ENCODE peak calls at places on chromosomes 6 and 20, in four cellular contexts. F is vagina, R is H9, S is glutamatergic neuron. X is an unnamed sample.

GRCh38 chr20:6848992-6849391 is 81.5 kb downstream of the BMP2 start:
- DNase-seq in R (no peak), S (no peak), F (no peak), X (no peak)

GRCh38 chr6:64415936-64416335 is 780.3 kb downstream of the PHF3 start:
- DNase-seq in S (no peak), R (no peak), F (no peak), X (no peak)

GRCh38 chr6:15501806-15502450 is 160.9 kb downstream of the DTNBP1 start:
- DNase-seq in S (no peak), F (no peak), R (no peak), X (no peak)

GRCh38 chr6:42509765-42510164 is 54.1 kb upstream of the UBR2 start:
- DNase-seq in S (no peak), R (no peak), F (no peak), X (no peak)

GRCh38 chr20:20237093-20237959 is 130.6 kb upstream of the INSM1 start:
- DNase-seq in F (no peak), S (peak; percentile 60), R (peak; percentile 43), X (peak; percentile 54)

GRCh38 chr6:154995241-154996162 is at the start of gene TIAM2:
- DNase-seq in F (no peak), S (peak; percentile 76), R (peak; percentile 79), X (peak; percentile 72)

GRCh38 chr6:46323312-46323965 is 152.7 kb upstream of the ENPP5 start:
- DNase-seq in F (no peak), S (no peak), R (no peak), X (no peak)

GRCh38 chr6:112311950-112312547 is 35.1 kb upstream of the RFPL4B start:
- DNase-seq in R (no peak), S (no peak), F (no peak), X (no peak)

GRCh38 chr6:133100870-133101269 is 140.3 kb upstream of the EYA4 start:
- DNase-seq in S (no peak), F (no peak), R (no peak), X (no peak)

GRCh38 chr6:5094327-5094726 is 9.2 kb downstream of the PPP1R3G start:
- DNase-seq in S (no peak), R (no peak), F (no peak), X (no peak)

GRCh38 chr6:77292564-77293546 is 170.4 kb downstream of the HTR1B start:
- DNase-seq in F (no peak), S (no peak), R (no peak), X (no peak)

GRCh38 chr6:2081155-2082138 is 164.0 kb downstream of the GMDS start:
- DNase-seq in F (no peak), S (no peak), R (no peak), X (no peak)

GRCh38 chr20:19009071-19009688 is 195.6 kb downstream of the SCP2D1 start:
- DNase-seq in S (no peak), F (no peak), R (no peak), X (no peak)

GRCh38 chr6:128173290-128173689 is 272.4 kb upstream of the THEMIS start:
- DNase-seq in S (no peak), R (no peak), F (no peak), X (no peak)

GRCh38 chr20:52150440-52151258 is 40.9 kb downstream of the ZFP64 start:
- DNase-seq in F (no peak), S (no peak), R (no peak), X (peak; percentile 29)

GRCh38 chr6:32249262-32249661 is 25.4 kb upstream of the NOTCH4 start:
- DNase-seq in S (no peak), F (no peak), R (no peak), X (no peak)

GRCh38 chr6:107862383-107862782 is 38.3 kb upstream of the SCML4 start:
- DNase-seq in F (no peak), R (no peak), S (no peak), X (no peak)

GRCh38 chr6:10386260-10386659 is 28.6 kb downstream of the TFAP2A start:
- DNase-seq in F (no peak), R (no peak), S (no peak), X (no peak)

GRCh38 chr6:42380208-42380979 is 71.3 kb downstream of the TRERF1 start:
- DNase-seq in S (no peak), F (no peak), R (no peak), X (no peak)

GRCh38 chr20:25547063-25547462 is 38.3 kb downstream of the NINL start:
- DNase-seq in F (no peak), R (no peak), S (no peak), X (no peak)

GRCh38 chr6:6913346-6913745 is 194.4 kb upstream of the RREB1 start:
- DNase-seq in S (no peak), F (no peak), R (no peak), X (no peak)

GRCh38 chr6:34346175-34347119 is 46.0 kb downstream of the NUDT3 start:
- DNase-seq in F (no peak), R (no peak), S (no peak), X (no peak)

GRCh38 chr6:98014791-98015201 is 731.8 kb upstream of the MMS22L start:
- DNase-seq in F (no peak), S (no peak), R (no peak), X (no peak)

GRCh38 chr6:41155132-41155805 is 1.1 kb upstream of the TREML1 start:
- DNase-seq in S (no peak), R (no peak), F (no peak), X (no peak)

GRCh38 chr20:8431538-8432434 is 299.7 kb downstream of the PLCB1 start:
- DNase-seq in F (no peak), S (no peak), R (peak; percentile 38), X (no peak)

GRCh38 chr6:84645563-84646266 is 118.7 kb downstream of the TBX18 start:
- DNase-seq in R (no peak), F (no peak), S (no peak), X (no peak)

GRCh38 chr6:44935693-44936300 is 392.3 kb upstream of the RUNX2 start:
- DNase-seq in R (no peak), F (no peak), S (no peak), X (no peak)

GRCh38 chr6:83867527-83868161 is 8.2 kb downstream of the CYB5R4 start:
- DNase-seq in R (no peak), F (no peak), S (peak; percentile 32), X (peak; percentile 12)

GRCh38 chr6:156925718-156926607 is 148.8 kb downstream of the ARID1B start:
- DNase-seq in F (no peak), R (no peak), S (no peak), X (no peak)

GRCh38 chr20:53555081-53555480 is 38.6 kb downstream of the ZNF217 start:
- DNase-seq in R (no peak), S (no peak), F (no peak), X (no peak)

DNA sequence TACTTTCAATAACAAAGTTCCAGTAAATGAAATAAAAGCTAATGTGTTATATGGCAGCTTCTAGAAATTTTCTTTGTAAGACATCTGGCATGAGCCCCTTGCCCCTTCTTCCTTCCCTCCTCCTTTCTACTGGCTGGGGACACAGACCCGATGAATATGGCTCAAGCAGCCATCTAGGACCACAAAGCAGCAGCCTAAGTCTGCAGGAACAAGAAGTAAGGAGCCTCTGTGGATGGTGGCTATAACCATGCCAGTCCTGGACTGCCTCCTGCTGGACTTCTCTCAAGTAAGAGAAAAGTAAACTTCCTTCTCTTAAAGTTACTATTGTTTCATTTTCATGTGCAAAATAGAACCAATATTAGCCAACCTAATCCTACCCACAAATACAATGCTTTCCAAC is 114.9 kb upstream of the DST start:
- DNase-seq in R (no peak), F (no peak), S (no peak), X (no peak)
- TF ChIP-seq CTCF in R (peak; percentile 63), F (no peak), S (no peak), X (no peak)

GRCh38 chr6:116078945-116079344 is 18.3 kb upstream of the FRK start:
- DNase-seq in R (no peak), S (no peak), F (no peak), X (no peak)

GRCh38 chr6:116083052-116083451 is 17.6 kb upstream of the NT5DC1 start:
- DNase-seq in R (no peak), F (no peak), S (no peak), X (no peak)

GRCh38 chr6:116073765-116074450 is 13.2 kb upstream of the FRK start:
- DNase-seq in S (no peak), R (no peak), F (no peak), X (no peak)

GRCh38 chr6:116074732-116075387 is 14.2 kb upstream of the FRK start:
- DNase-seq in S (no peak), F (no peak), R (no peak), X (no peak)

GRCh38 chr6:116078522-116078921 is 17.8 kb upstream of the FRK start:
- DNase-seq in F (no peak), R (no peak), S (no peak), X (no peak)
- TF ChIP-seq CTCF in F (no peak), R (peak; percentile 39), S (no peak), X (no peak)

DNA sequence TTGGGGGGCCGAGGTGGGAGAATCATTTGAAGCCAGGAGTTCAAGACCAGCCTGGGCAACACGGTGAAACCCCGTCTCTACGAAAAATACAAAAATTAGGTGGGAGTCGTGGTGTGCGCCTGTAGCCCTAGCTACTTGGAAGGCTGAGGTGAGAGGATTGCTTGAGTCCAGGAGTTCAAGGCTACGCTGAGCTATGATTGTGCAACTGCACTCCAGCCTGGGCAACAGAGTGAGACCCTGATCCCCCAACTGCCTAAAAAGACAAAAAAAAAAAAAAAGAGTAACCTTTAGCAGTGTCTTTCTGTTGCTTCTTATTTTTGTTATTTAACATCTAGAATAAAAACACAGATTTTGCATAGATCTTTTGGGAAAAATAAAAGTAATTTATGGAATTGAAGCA is 13.1 kb upstream of the COQ3 start:
- DNase-seq in F (no peak), S (no peak), R (no peak), X (no peak)
- TF ChIP-seq CTCF in F (no peak), S (no peak), R (no peak), X (no peak)

GRCh38 chr6:152750694-152751093 is at the start of gene VIP:
- DNase-seq in F (no peak), S (no peak), R (peak; percentile 71), X (peak; percentile 54)

GRCh38 chr6:152746172-152746553 is 4.4 kb upstream of the VIP start:
- DNase-seq in R (no peak), S (no peak), F (no peak), X (no peak)

GRCh38 chr6:152745509-152746171 is 5.0 kb upstream of the VIP start:
- DNase-seq in R (no peak), F (no peak), S (no peak), X (no peak)

GRCh38 chr6:152749336-152749735 is 1.3 kb upstream of the VIP start:
- DNase-seq in R (no peak), S (no peak), F (no peak), X (no peak)

GRCh38 chr6:152748843-152749242 is 1.8 kb upstream of the VIP start:
- DNase-seq in R (no peak), F (no peak), S (no peak), X (no peak)
- TF ChIP-seq CTCF in R (peak; percentile 54), F (no peak), S (peak; percentile 30), X (no peak)

GRCh38 chr20:17438436-17439039 is 92.6 kb downstream of the BFSP1 start:
- DNase-seq in R (peak; percentile 53), F (no peak), S (no peak), X (no peak)
- TF ChIP-seq CTCF in R (peak; percentile 52), F (no peak), S (no peak), X (no peak)